ENCODE peak calls at places on chromosomes 5 and 9, in six cellular contexts. H is NCI-H524; W is stimulated activated naive CD4-positive, alpha-beta T cell; I is iris pigment epithelial cell; D is lower lobe of right lung; Q is naive thymus-derived CD8-positive, alpha-beta T cell. B is an unnamed sample.

GRCh38 chr9:133619791-133620190 is 10.6 kb upstream of the FAM163B start:
- DNase-seq in D (no peak), I (no peak), H (no peak), Q (peak; percentile 38), W (peak; percentile 70), B (no peak)

GRCh38 chr5:15566789-15567188 is 66.8 kb downstream of the FBXL7 start:
- DNase-seq in I (no peak), H (no peak), D (no peak), W (no peak), Q (no peak), B (no peak)

GRCh38 chr9:134601764-134602163 is 39.8 kb upstream of the COL5A1 start:
- DNase-seq in Q (no peak), W (no peak), I (peak; percentile 31), D (no peak), H (no peak), B (no peak)

GRCh38 chr5:115575167-115576070 is 26.9 kb downstream of the TICAM2 start:
- DNase-seq in D (no peak), H (no peak), Q (no peak), I (peak; percentile 78), W (no peak), B (no peak)

GRCh38 chr5:18744990-18745590 is 1110.8 kb downstream of the TAF11L14 start:
- DNase-seq in D (no peak), I (no peak), Q (no peak), W (peak; percentile 19), H (no peak), B (no peak)

GRCh38 chr5:180153991-180154390 is 55.0 kb downstream of the RASGEF1C start:
- DNase-seq in D (peak; percentile 19), W (no peak), Q (no peak), H (no peak), I (no peak), B (no peak)

GRCh38 chr5:138724470-138725146 is 28.6 kb upstream of the CTNNA1 start:
- DNase-seq in H (no peak), Q (no peak), D (peak; percentile 71), I (no peak), W (no peak), B (no peak)

GRCh38 chr9:92328225-92328624 is 2.5 kb downstream of the CENPP start:
- DNase-seq in Q (no peak), I (peak; percentile 76), W (no peak), H (peak; percentile 71), D (no peak), B (peak; percentile 15)

GRCh38 chr5:151383011-151383410 is 35.7 kb upstream of the SLC36A2 start:
- DNase-seq in W (no peak), Q (no peak), H (no peak), D (no peak), I (no peak), B (no peak)

GRCh38 chr9:124256517-124257069 is 1.2 kb upstream of the NEK6 start:
- DNase-seq in H (peak; percentile 57), Q (no peak), D (peak; percentile 45), W (no peak), I (peak; percentile 93), B (peak; percentile 28)

GRCh38 chr5:148477429-148477828 is 93.7 kb downstream of the FBXO38 start:
- DNase-seq in Q (no peak), I (no peak), H (no peak), W (no peak), D (no peak), B (no peak)

GRCh38 chr5:171175746-171176145 is 133.3 kb upstream of the TLX3 start:
- DNase-seq in H (no peak), D (no peak), Q (no peak), I (no peak), W (no peak), B (no peak)

GRCh38 chr9:110047232-110047954 is 160.6 kb downstream of the C9orf152 start:
- DNase-seq in H (no peak), I (no peak), Q (no peak), W (no peak), D (no peak), B (no peak)

GRCh38 chr9:131091352-131091992 is 4.9 kb upstream of the AIF1L start:
- DNase-seq in H (no peak), I (no peak), D (no peak), W (no peak), Q (no peak), B (no peak)

GRCh38 chr5:130546216-130546615 is 618.8 kb downstream of the HINT1 start:
- DNase-seq in D (no peak), I (no peak), Q (no peak), H (no peak), W (no peak), B (no peak)

GRCh38 chr9:124782661-124783574 is 6.0 kb downstream of the OLFML2A start:
- DNase-seq in Q (no peak), W (no peak), H (no peak), D (no peak), I (no peak), B (no peak)

B was measured in NCI-H1694 treated with DMSO at 0.1 percent for 48 hours.